ENCODE peak calls at places on chromosomes 5 and 9, in four cellular contexts. I is neuronal stem cell, X is trophoblast cell, Z is H1. J is an unnamed sample.

GRCh38 chr5:6837519-6838110 is 124.4 kb downstream of the TENT4A start:
- DNase-seq in X (no peak), I (no peak), Z (peak), J (no peak)

GRCh38 chr9:27539479-27540441 is 10.1 kb upstream of the MOB3B start:
- DNase-seq in Z (no peak), I (no peak), X (no peak), J (no peak)

GRCh38 chr5:44945743-44946142 is 137.0 kb downstream of the MRPS30 start:
- DNase-seq in I (no peak), X (no peak), Z (no peak), J (no peak)

GRCh38 chr5:15683332-15683731 is 183.4 kb downstream of the FBXL7 start:
- DNase-seq in Z (peak), I (peak), X (no peak), J (peak)

GRCh38 chr5:139637438-139638089 is 10.6 kb upstream of the CXXC5 start:
- DNase-seq in I (no peak), X (no peak), Z (peak), J (peak)

GRCh38 chr5:36403601-36404311 is 102.1 kb upstream of the RANBP3L start:
- DNase-seq in X (no peak), Z (no peak), I (no peak), J (no peak)

GRCh38 chr5:31585519-31586270 is 53.2 kb upstream of the PDZD2 start:
- DNase-seq in Z (no peak), X (no peak), I (no peak), J (no peak)

GRCh38 chr5:107542831-107543231 is 127.9 kb downstream of the EFNA5 start:
- DNase-seq in Z (no peak), X (peak), I (no peak), J (no peak)

GRCh38 chr5:14405267-14405666 is 176.3 kb upstream of the OTULINL start:
- DNase-seq in Z (no peak), I (no peak), X (no peak), J (peak)

GRCh38 chr9:2418619-2419018 is 203.0 kb upstream of the VLDLR start:
- DNase-seq in I (no peak), X (no peak), Z (no peak), J (no peak)

GRCh38 chr9:2818486-2819121 is 25.3 kb downstream of the PUM3 start:
- DNase-seq in Z (no peak), I (no peak), X (no peak), J (no peak)

GRCh38 chr9:98570055-98570454 is 138.7 kb downstream of the GABBR2 start:
- DNase-seq in I (no peak), Z (no peak), X (no peak), J (no peak)

GRCh38 chr5:171388816-171389168 is 1.1 kb downstream of the NPM1 start:
- DNase-seq in I (no peak), X (no peak), Z (no peak), J (no peak)

GRCh38 chr9:71816782-71817549 is 48.7 kb upstream of the CEMIP2 start:
- DNase-seq in X (no peak), Z (no peak), I (no peak), J (no peak)

GRCh38 chr5:66898241-66899039 is 298.2 kb downstream of the CD180 start:
- DNase-seq in Z (no peak), I (no peak), X (no peak), J (no peak)

GRCh38 chr9:79116064-79116463 is 455.7 kb upstream of the TLE4 start:
- DNase-seq in I (no peak), X (no peak), Z (no peak), J (no peak)

GRCh38 chr5:135038202-135038828 is 4.3 kb upstream of the PITX1 start:
- DNase-seq in Z (no peak), I (no peak), X (no peak), J (no peak)

GRCh38 chr5:135035678-135036030 is 1.6 kb upstream of the PITX1 start:
- DNase-seq in X (no peak), Z (no peak), I (no peak), J (no peak)

GRCh38 chr5:135038829-135039525 is 4.9 kb upstream of the PITX1 start:
- DNase-seq in X (no peak), Z (no peak), I (no peak), J (no peak)

GRCh38 chr5:135036405-135036804 is 2.4 kb upstream of the PITX1 start:
- DNase-seq in Z (no peak), I (no peak), X (no peak), J (no peak)

GRCh38 chr5:135037519-135038201 is 3.6 kb upstream of the PITX1 start:
- DNase-seq in I (no peak), Z (no peak), X (no peak), J (no peak)
- H2BK12ac ChIP-seq in I (no peak), Z (peak), X (no peak), J (no peak)

GRCh38 chr9:136007276-136007675 is 46.1 kb upstream of the UBAC1 start:
- DNase-seq in I (no peak), X (no peak), Z (no peak), J (no peak)

GRCh38 chr9:136009516-136009915 is 48.3 kb upstream of the UBAC1 start:
- DNase-seq in Z (no peak), I (no peak), X (no peak), J (no peak)

GRCh38 chr9:136006169-136006568 is 45.0 kb upstream of the UBAC1 start:
- DNase-seq in Z (no peak), I (no peak), X (no peak), J (no peak)

GRCh38 chr9:136008693-136008997 is 47.5 kb upstream of the UBAC1 start:
- DNase-seq in I (no peak), X (no peak), Z (no peak), J (no peak)

GRCh38 chr9:136007906-136008692 is 46.9 kb upstream of the UBAC1 start:
- DNase-seq in Z (no peak), I (no peak), X (no peak), J (no peak)
- H2BK12ac ChIP-seq in Z (no peak), I (peak), X (no peak), J (no peak)

GRCh38 chr5:9051779-9052178 is 494.1 kb downstream of the SEMA5A start:
- DNase-seq in X (no peak), I (no peak), Z (no peak), J (no peak)

GRCh38 chr5:9052421-9052820 is 493.5 kb downstream of the SEMA5A start:
- DNase-seq in Z (no peak), I (no peak), X (no peak), J (no peak)

GRCh38 chr5:9046756-9047481 is 499.0 kb downstream of the SEMA5A start:
- DNase-seq in I (no peak), X (peak), Z (no peak), J (no peak)

GRCh38 chr5:9045946-9046345 is 499.9 kb downstream of the SEMA5A start:
- DNase-seq in X (no peak), Z (no peak), I (no peak), J (no peak)

GRCh38 chr5:9047932-9048331 is 497.9 kb downstream of the SEMA5A start:
- DNase-seq in X (no peak), I (no peak), Z (no peak), J (no peak)
- H2BK12ac ChIP-seq in X (no peak), I (no peak), Z (no peak), J (no peak)

DNA sequence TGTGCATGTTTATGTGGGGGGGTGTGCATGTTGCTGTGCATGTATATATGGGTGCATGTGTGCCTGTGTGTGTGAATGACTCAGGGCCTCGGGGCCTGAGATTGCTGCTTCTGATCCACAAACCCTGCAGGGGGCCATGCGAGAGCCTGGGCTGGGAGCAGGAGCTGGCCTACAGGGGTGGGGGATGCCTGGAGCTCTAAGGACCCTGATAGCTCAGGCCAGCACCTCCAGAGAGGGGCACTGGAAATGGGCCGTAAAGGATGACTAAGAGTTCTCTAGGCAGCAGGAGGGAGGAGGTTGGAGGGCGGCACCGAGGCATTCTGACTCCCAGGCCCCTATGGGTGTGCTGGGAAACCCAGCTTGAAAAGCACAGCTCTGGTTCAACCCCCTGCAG is 6.9 kb upstream of the UBAC1 start:
- DNase-seq in X (no peak), Z (no peak), I (no peak), J (no peak)
- H2BK12ac ChIP-seq in X (no peak), Z (peak), I (peak), J (no peak)

GRCh38 chr5:33807771-33808170 is 84.0 kb downstream of the ADAMTS12 start:
- DNase-seq in I (no peak), X (no peak), Z (no peak), J (no peak)

GRCh38 chr5:33808699-33809098 is 83.1 kb downstream of the ADAMTS12 start:
- DNase-seq in I (no peak), Z (no peak), X (no peak), J (no peak)

GRCh38 chr5:33806736-33807442 is 84.9 kb downstream of the ADAMTS12 start:
- DNase-seq in Z (no peak), X (no peak), I (no peak), J (no peak)

DNA sequence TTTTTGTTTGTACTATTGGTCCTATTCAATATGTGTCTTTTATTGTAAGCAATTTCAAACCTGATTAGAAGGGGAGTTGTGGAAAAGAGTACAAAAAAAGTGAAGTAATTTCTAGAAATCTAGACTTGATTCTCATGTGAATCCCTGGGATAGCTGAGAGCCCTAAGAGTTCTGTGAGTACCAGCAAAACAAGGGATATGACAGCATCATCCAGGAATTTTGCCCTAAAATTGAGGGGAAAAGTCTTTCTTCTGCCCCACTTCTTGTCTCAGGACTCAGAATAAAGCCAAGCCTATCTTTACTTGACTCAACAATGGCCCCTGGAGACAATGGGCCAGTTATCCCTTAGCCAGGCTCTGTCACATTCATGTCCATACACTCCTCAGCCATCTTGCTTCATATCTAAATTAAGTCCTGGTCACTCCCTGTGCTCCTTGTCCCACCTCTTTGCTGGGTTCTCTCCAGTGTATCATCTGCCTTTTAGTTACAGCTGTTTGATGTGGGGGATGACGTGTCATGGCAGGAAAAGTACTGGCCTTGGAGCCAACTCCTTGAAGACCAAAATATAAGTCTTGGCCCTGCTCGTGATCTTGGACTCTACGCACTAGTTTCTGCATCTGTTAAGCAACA is 81.2 kb downstream of the ADAMTS12 start:
- DNase-seq in X (no peak), Z (no peak), I (no peak), J (no peak)
- H2BK12ac ChIP-seq in X (no peak), Z (no peak), I (no peak), J (no peak)

GRCh38 chr5:153461341-153461740 is 29.1 kb upstream of the GRIA1 start:
- DNase-seq in I (no peak), X (no peak), Z (no peak), J (no peak)
- H2BK12ac ChIP-seq in I (no peak), X (no peak), Z (no peak), J (no peak)

GRCh38 chr5:121793791-121794190 is 57.9 kb upstream of the FTMT start:
- DNase-seq in X (peak), I (no peak), Z (no peak), J (no peak)
- H2BK12ac ChIP-seq in X (no peak), I (no peak), Z (no peak), J (no peak)

DNA sequence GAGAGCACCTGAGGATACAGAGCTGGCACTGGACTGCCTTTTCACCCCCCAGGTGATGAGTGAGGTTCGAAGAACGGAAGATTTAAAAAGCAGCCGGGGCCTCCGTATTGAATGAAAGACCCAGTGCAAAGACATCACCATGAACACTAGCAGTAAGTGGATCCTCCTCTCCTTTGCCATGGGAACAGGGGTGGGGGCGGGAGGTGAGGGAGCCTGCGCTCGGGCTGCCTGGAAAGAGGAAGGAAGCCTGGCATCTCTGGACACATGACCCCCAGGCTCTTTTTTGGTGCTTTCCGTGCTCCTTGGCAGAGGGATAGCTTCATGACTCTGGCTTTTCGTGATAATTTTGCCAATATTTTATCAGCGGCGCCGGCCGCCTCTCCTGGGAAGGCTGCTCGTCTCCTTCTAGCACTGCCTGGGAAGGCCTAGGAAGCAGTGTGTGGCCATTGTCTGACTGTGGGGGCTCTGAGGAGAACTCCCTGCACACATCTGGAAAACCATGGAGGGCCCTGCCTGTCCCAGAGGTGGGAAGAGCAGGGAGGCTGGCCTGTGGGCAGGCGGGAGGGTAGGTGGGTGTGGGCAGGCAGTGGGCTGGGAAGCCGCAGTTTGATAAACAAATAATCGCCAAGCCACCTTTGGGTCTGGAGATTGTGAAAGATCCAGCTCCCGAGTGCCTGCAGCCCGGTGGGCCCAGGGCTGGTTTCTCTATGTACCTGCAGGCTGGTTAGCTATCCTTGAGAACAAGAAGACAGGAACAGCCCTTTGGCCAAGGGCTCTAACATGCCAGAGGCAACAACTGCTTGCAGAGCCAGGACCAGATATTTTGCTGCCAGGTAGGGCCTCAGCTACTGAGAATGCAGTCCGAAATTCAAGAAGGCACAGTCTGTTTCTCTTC is 911 bp downstream of the ABLIM3 start:
- DNase-seq in I (peak), Z (no peak), X (no peak), J (peak)
- H2BK12ac ChIP-seq in I (no peak), Z (no peak), X (peak), J (no peak)

DNA sequence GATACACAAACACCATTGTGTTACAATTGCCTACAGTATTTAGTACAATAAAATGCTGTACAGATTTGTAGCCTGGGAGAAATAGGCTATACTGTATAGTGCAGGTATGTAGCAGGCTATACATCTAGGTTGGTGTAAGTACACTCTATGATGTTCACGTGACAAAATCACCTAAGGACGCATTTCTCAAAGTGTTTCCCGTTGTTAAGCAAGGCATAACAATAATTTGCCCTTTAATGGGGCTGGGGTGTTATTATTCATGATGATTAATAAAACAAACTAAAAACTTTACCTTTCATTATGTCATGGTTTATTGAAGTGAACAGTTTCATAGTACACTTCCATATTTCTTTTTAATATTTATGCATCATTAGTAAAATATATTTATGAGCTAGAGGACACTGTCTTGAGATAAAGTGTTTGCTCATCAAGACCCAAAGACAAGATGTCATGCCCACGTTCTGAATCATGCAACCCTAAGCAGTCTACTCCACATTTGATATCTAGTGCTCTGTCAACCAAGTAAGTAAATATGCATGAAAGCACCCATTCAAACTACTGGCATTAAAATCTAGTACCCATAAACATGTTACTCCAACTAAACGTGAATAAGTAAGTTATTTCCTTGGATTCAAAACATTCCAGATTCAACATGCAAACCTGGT is 220.5 kb downstream of the NR2F1-AS1 start:
- DNase-seq in Z (no peak), X (no peak), I (no peak), J (no peak)
- H2BK12ac ChIP-seq in Z (no peak), X (no peak), I (no peak), J (no peak)

GRCh38 chr9:20508242-20508641 is 114.1 kb downstream of the MLLT3 start:
- DNase-seq in I (no peak), X (no peak), Z (no peak), J (no peak)

GRCh38 chr9:20505574-20505973 is 116.7 kb downstream of the MLLT3 start:
- DNase-seq in Z (no peak), X (no peak), I (no peak), J (no peak)

GRCh38 chr9:20506631-20507030 is 115.7 kb downstream of the MLLT3 start:
- DNase-seq in I (no peak), X (no peak), Z (no peak), J (no peak)

GRCh38 chr9:20507431-20507830 is 114.9 kb downstream of the MLLT3 start:
- DNase-seq in I (no peak), X (no peak), Z (no peak), J (no peak)

GRCh38 chr9:20504930-20505329 is 117.4 kb downstream of the MLLT3 start:
- DNase-seq in I (no peak), X (no peak), Z (no peak), J (no peak)
- H2BK12ac ChIP-seq in I (no peak), X (no peak), Z (no peak), J (no peak)

J was measured in H9.